ENCODE peak calls at places on chromosomes 7 and 10, in seven cellular contexts. L is vagina; V is right cardiac atrium; B is Panc1; O is GM23248; N is CD8-positive, alpha-beta T cell; T is A549. K is an unnamed sample.

GRCh38 chr10:86027346-86027745 is 339.2 kb downstream of the GRID1 start:
- DNase-seq in L (no peak), V (no peak), B (no peak), O (no peak), N (no peak), T (no peak), K (no peak)

GRCh38 chr10:22623624-22624263 is 90.6 kb downstream of the PIP4K2A start:
- DNase-seq in L (no peak), V (no peak), B (no peak), O (peak; percentile 20), N (no peak), T (no peak), K (no peak)

GRCh38 chr7:54985405-54986360 is 33.1 kb upstream of the EGFR start:
- DNase-seq in L (no peak), V (no peak), B (peak; percentile 95), O (peak; percentile 84), N (no peak), T (peak; percentile 70), K (no peak)

GRCh38 chr10:99560277-99561126 is 27.8 kb downstream of the NKX2-3 start:
- DNase-seq in L (no peak), V (no peak), B (peak; percentile 28), O (peak; percentile 68), N (peak; percentile 7), T (peak; percentile 48), K (no peak)

GRCh38 chr7:51123322-51124021 is 193.1 kb downstream of the COBL start:
- DNase-seq in L (no peak), V (peak; percentile 36), B (peak; percentile 95), O (peak; percentile 97), N (no peak), T (peak; percentile 76), K (peak; percentile 56)

GRCh38 chr10:114541081-114541833 is 116.8 kb downstream of the ABLIM1 start:
- DNase-seq in L (no peak), V (peak; percentile 82), B (no peak), O (peak; percentile 85), N (peak; percentile 64), T (no peak), K (peak; percentile 80)

GRCh38 chr10:72088879-72089585 is 681 bp upstream of the SPOCK2 start:
- DNase-seq in L (no peak), V (peak; percentile 72), B (no peak), O (peak; percentile 30), N (peak; percentile 37), T (no peak), K (no peak)

GRCh38 chr7:5525271-5526189 is 101.9 kb upstream of the TNRC18 start:
- DNase-seq in L (no peak), V (no peak), B (peak; percentile 80), O (peak; percentile 48), N (no peak), T (no peak), K (no peak)

GRCh38 chr7:125878235-125878928 is 948.8 kb upstream of the POT1 start:
- DNase-seq in L (no peak), V (no peak), B (no peak), O (no peak), N (no peak), T (no peak), K (no peak)

GRCh38 chr7:130141161-130141857 is 63.9 kb downstream of the TMEM209 start:
- DNase-seq in L (no peak), V (peak; percentile 66), B (no peak), O (peak; percentile 78), N (peak; percentile 29), T (no peak), K (peak; percentile 77)

GRCh38 chr7:12570529-12571461 is at the start of gene SCIN:
- DNase-seq in L (no peak), V (peak; percentile 29), B (no peak), O (peak; percentile 71), N (no peak), T (peak; percentile 46), K (no peak)

GRCh38 chr10:93437000-93437945 is 44.9 kb downstream of the MYOF start:
- DNase-seq in L (no peak), V (peak; percentile 78), B (peak; percentile 96), O (peak; percentile 99), N (no peak), T (peak; percentile 89), K (peak; percentile 83)

DNA sequence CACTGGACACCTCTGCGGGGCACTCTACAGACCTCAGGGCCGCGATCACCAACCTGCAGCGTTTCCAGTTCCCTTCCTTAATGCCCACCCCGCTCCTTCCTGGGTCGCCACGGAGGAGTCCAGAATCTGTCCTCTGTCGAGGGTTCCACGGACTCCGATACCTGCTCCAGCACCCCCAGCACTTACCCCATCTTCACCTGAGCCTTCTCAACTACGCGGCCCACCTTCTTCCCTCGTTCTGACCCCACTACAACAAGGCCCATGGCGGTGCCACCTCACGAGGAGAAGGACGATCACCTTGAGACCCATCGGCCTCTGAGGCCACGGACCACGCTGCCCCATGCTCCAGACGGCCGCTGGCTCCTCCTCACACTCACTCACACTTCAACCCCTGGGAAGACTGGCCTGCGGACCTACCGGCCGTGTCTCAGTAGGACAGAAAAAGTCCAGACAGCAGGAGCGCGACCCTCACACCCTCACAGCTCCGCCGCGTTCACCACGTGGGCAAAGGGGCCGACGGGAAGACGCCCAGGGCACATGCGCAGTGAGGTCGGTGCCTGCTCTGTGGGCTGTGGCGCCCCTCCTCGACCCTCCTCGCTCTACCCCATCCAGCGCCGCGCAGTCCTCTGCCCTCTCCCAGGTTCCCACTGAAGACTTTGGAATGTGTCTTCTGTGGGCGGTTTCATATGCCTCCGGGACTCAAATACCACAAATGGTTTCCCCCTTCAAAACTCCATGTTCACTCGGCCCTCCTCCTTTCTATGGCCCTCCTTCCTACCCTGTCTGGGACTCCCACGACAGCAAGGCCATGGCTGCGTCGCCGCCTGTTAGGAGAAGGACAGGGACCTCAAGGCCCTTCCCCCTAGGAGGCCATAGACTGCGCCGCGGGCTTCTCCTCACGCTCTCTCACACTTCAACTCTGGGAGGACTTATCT is 193.9 kb upstream of the PHF14 start:
- DNase-seq in L (no peak), V (no peak), B (no peak), O (no peak), N (no peak), T (no peak), K (no peak)
- H3K4me1 ChIP-seq in L (no peaks in the 10 kb centered on the region), V (no peaks in the 10 kb centered on the region), B (no peaks in the 10 kb centered on the region), O (no peaks in the 10 kb centered on the region), N (no peaks in the 10 kb centered on the region), T (no peaks in the 10 kb centered on the region), K (no peaks in the 10 kb centered on the region)

GRCh38 chr7:360454-361100 is 70.6 kb downstream of the FOXL3 start:
- DNase-seq in L (no peak), V (peak; percentile 2), B (no peak), O (no peak), N (no peak), T (no peak), K (peak; percentile 12)

GRCh38 chr7:358352-358751 is 68.4 kb downstream of the FOXL3 start:
- DNase-seq in L (no peak), V (no peak), B (no peak), O (no peak), N (no peak), T (no peak), K (no peak)

GRCh38 chr7:359226-359775 is 69.3 kb downstream of the FOXL3 start:
- DNase-seq in L (no peak), V (peak; percentile 3), B (no peak), O (no peak), N (no peak), T (no peak), K (no peak)

GRCh38 chr7:361680-362415 is 71.9 kb downstream of the FOXL3 start:
- DNase-seq in L (no peak), V (peak; percentile 1), B (no peak), O (peak; percentile 10), N (no peak), T (no peak), K (no peak)

DNA sequence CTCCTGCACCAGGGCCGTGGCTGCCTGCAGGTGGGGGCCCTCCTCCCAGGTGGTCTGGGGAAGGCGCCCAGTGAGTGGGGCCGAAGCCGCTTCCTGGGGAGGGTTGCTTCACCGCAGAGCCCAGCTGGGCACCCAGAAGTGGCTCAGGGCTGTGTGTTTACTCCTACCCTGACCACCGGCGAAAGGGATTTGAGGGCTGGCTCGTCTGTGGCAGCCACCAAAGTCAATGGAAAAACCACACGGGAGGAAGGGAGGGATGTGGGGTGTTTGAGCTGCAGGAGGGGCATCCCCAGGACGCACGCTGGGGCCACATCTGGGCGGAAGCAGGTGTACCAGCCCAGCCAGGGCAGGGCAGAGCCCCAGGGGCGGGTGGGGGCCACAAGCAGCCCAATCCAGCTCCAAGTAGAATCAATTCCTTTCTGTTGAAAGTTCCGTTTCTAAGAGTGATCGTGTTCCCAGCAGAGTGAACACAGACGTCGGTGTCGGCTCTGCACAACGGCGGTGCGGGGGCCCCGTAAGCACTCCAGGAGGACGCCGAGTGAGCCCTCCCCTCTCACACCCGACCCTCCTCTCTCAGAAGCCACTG is 69.9 kb downstream of the FOXL3 start:
- DNase-seq in L (no peak), V (peak; percentile 5), B (no peak), O (no peak), N (no peak), T (no peak), K (no peak)
- H3K4me1 ChIP-seq in L (peaks cover 23% of the 10 kb centered on the region), V (no peaks in the 10 kb centered on the region), B (peaks cover 5% of the 10 kb centered on the region), O (no peaks in the 10 kb centered on the region), N (peaks cover 53% of the 10 kb centered on the region), T (no peaks in the 10 kb centered on the region), K (peaks cover 6% of the 10 kb centered on the region)

GRCh38 chr7:17121671-17122070 is 176.8 kb upstream of the AHR start:
- DNase-seq in L (no peak), V (no peak), B (no peak), O (peak; percentile 38), N (no peak), T (no peak), K (no peak)
- H3K4me1 ChIP-seq in L (no peaks in the 10 kb centered on the region), V (no peaks in the 10 kb centered on the region), B (no peaks in the 10 kb centered on the region), O (peaks cover 26% of the 10 kb centered on the region), N (peaks cover 5% of the 10 kb centered on the region), T (peaks cover 6% of the 10 kb centered on the region), K (no peaks in the 10 kb centered on the region)

DNA sequence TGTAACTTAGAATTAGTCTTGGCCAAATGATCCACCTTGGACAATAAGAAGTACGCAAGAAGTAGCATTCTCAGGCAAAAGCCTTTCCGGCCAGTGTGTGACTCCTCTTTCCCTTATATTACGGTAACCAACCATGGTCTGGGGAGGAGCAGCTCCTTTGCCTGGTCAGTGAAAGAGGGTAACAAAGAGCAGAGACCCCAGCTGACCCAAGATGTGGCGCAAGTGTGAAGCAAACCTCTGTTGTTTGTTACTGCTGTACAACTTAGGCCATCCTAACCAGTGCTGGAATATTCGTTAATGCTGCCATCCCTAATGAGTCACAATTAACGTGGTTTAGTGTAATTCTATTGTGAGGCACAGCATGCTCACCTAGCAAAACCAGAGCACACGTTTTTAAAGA is 44.0 kb downstream of the HIPK2 start:
- DNase-seq in L (no peak), V (no peak), B (no peak), O (no peak), N (no peak), T (no peak), K (no peak)
- H3K4me1 ChIP-seq in L (peaks cover 81% of the 10 kb centered on the region), V (peaks cover 54% of the 10 kb centered on the region), B (peaks cover 47% of the 10 kb centered on the region), O (peaks cover 65% of the 10 kb centered on the region), N (peaks cover 36% of the 10 kb centered on the region), T (peaks cover 62% of the 10 kb centered on the region), K (peaks cover 94% of the 10 kb centered on the region)